ENCODE peak calls at places on chromosomes 6 and 20, in ten cellular contexts. W is stimulated activated CD4-positive, alpha-beta T cell treated with anti-CD3 and anti-CD28 coated beads, Interleukin-2, amount 100 ng/mL, for 48 hours; K is aorta; I is caudate nucleus; U is AG10803; Y is T follicular helper cell; E is GM10248; V is hippocampal formation; P is mucosa of gallbladder; F is NCI-H2029 treated with DMSO at 0.1 percent for 48 hours. O is an unnamed sample.

GRCh38 chr20:51311636-51312479 is 230.7 kb downstream of the NFATC2 start:
- DNase-seq in W (no peak), K (no peak), I (no peak), U (no peak), Y (no peak), E (no peak), V (no peak), P (no peak), F (no peak), O (no peak)

GRCh38 chr6:18101873-18102272 is 20.6 kb downstream of the NHLRC1 start:
- DNase-seq in W (no peak), K (no peak), I (no peak), U (no peak), Y (no peak), E (no peak), V (no peak), P (no peak), F (no peak), O (no peak)

GRCh38 chr6:13038315-13039261 is 289.7 kb downstream of the TBC1D7 start:
- DNase-seq in W (no peak), K (no peak), I (no peak), U (no peak), Y (no peak), E (no peak), V (no peak), P (no peak), F (no peak), O (no peak)

GRCh38 chr20:21339499-21339898 is 36.4 kb downstream of the XRN2 start:
- DNase-seq in W (no peak), K (no peak), I (no peak), U (no peak), Y (no peak), E (no peak), V (no peak), P (no peak), F (no peak), O (no peak)

GRCh38 chr20:54070187-54070987 is at the start of gene BCAS1:
- DNase-seq in W (no peak), K (no peak), I (no peak), U (no peak), Y (no peak), E (no peak), V (no peak), P (peak), F (no peak), O (no peak)

GRCh38 chr6:25975909-25976560 is 13.4 kb downstream of the TRIM38 start:
- DNase-seq in W (no peak), K (no peak), I (no peak), U (no peak), Y (no peak), E (no peak), V (no peak), P (no peak), F (no peak), O (no peak)

GRCh38 chr6:8435845-8436168 is 462 bp upstream of the SLC35B3 start:
- DNase-seq in W (no peak), K (no peak), I (no peak), U (no peak), Y (no peak), E (no peak), V (no peak), P (no peak), F (peak), O (no peak)

GRCh38 chr20:7828437-7828836 is 111.8 kb downstream of the HAO1 start:
- DNase-seq in W (no peak), K (no peak), I (no peak), U (no peak), Y (no peak), E (no peak), V (no peak), P (peak), F (no peak), O (no peak)

GRCh38 chr6:28488916-28489365 is 26.7 kb downstream of the GPX6 start:
- DNase-seq in W (peak), K (no peak), I (no peak), U (peak), Y (no peak), E (no peak), V (no peak), P (no peak), F (no peak), O (no peak)